ENCODE peak calls at places on chromosomes 16 and 17, in four cellular contexts. F, L, Y and G are unnamed samples.

GRCh38 chr17:43860927-43861622 is 14.1 kb downstream of the CD300LG start:
- DNase-seq in F (no peak), L (no peak), Y (no peak), G (no peak)

GRCh38 chr16:15434425-15435215 is at the start of gene BMERB1:
- DNase-seq in F (peak; percentile 94), L (peak; percentile 92), Y (peak; percentile 60), G (peak; percentile 61)

GRCh38 chr17:74547736-74548135 is 1.8 kb upstream of the CD300C start:
- DNase-seq in F (no peak), L (no peak), Y (no peak), G (no peak)

GRCh38 chr17:18227635-18228034 is 2.2 kb downstream of the LLGL1 start:
- DNase-seq in F (no peak), L (no peak), Y (no peak), G (no peak)

GRCh38 chr16:50591800-50592771 is 43.9 kb downstream of the NKD1 start:
- DNase-seq in F (peak; percentile 75), L (no peak), Y (no peak), G (no peak)

GRCh38 chr17:42821176-42821575 is 2.9 kb downstream of the BECN1 start:
- DNase-seq in F (no peak), L (no peak), Y (no peak), G (no peak)

GRCh38 chr17:67239597-67239996 is 5.4 kb downstream of the HELZ start:
- DNase-seq in F (no peak), L (no peak), Y (no peak), G (no peak)

GRCh38 chr16:57231821-57232350 is 13.2 kb upstream of the ARL2BP start:
- DNase-seq in F (no peak), L (no peak), Y (no peak), G (no peak)

GRCh38 chr17:82333279-82334171 is at the start of gene SECTM1:
- DNase-seq in F (peak; percentile 77), L (peak; percentile 72), Y (no peak), G (peak; percentile 68)

GRCh38 chr17:13544292-13544691 is 57.4 kb downstream of the HS3ST3A1 start:
- DNase-seq in F (no peak), L (no peak), Y (peak; percentile 89), G (no peak)

GRCh38 chr16:11271610-11272009 is 1.8 kb downstream of the PRM3 start:
- DNase-seq in F (no peak), L (no peak), Y (no peak), G (no peak)

GRCh38 chr16:20313741-20314140 is 13.6 kb downstream of the GP2 start:
- DNase-seq in F (no peak), L (no peak), Y (no peak), G (no peak)

GRCh38 chr17:40486513-40487370 is 14.7 kb downstream of the TNS4 start:
- DNase-seq in F (no peak), L (no peak), Y (peak; percentile 71), G (no peak)

GRCh38 chr16:80288616-80289015 is 252.2 kb upstream of the DYNLRB2 start:
- DNase-seq in F (no peak), L (no peak), Y (no peak), G (no peak)

GRCh38 chr16:2516391-2517240 is 2.9 kb downstream of the ATP6V0C start:
- DNase-seq in F (no peak), L (no peak), Y (no peak), G (no peak)
- H3K9ac ChIP-seq in F (no peak overlapping the region), L (no peak overlapping the region), Y (no peak overlapping the region), G (peak overlapping the region; percentile 6)

GRCh38 chr16:4868046-4868445 is 20.8 kb downstream of the UBN1 start:
- DNase-seq in F (no peak), L (no peak), Y (no peak), G (no peak)
- H3K36me3 ChIP-seq in F (peaks cover 47% of the 10 kb centered on the region), L (no peaks in the 10 kb centered on the region), Y (peaks cover 24% of the 10 kb centered on the region), G (peaks cover 6% of the 10 kb centered on the region)

GRCh38 chr17:16589097-16589969 is 20.3 kb upstream of the ZNF287 start:
- DNase-seq in F (peak; percentile 95), L (peak; percentile 97), Y (peak; percentile 75), G (peak; percentile 91)
- H3K9ac ChIP-seq in F (peak overlapping the region; percentile 33), L (no peak overlapping the region), Y (no peak overlapping the region), G (peak overlapping the region; percentile 67)

DNA sequence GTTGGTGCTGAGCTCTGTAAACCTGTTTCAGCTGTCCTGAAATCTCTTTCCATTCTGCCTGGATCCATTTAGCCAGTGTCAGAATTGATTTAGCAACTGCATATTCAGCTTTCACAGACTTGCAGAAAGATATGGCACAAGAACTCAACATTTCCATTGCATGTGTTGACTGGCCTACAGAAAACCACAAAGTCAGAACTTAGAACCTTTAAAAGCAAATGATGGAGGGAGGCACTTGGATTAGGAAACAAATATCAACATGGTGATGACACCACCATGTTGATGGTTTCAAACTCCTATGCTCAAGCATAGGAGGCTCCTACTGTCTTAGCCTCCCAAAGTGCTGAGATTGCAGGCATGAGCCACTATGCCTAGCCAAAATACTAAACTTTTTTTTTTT is 52.3 kb upstream of the ARL6IP1 start:
- DNase-seq in F (no peak), L (no peak), Y (peak; percentile 19), G (no peak)
- H3K36me3 ChIP-seq in F (peaks cover 57% of the 10 kb centered on the region), L (peaks cover 22% of the 10 kb centered on the region), Y (peaks cover 41% of the 10 kb centered on the region), G (peaks cover 10% of the 10 kb centered on the region)

GRCh38 chr16:89973235-89973634 is 24.7 kb downstream of the DEF8 start:
- DNase-seq in F (no peak), L (no peak), Y (no peak), G (no peak)

GRCh38 chr16:89972244-89973234 is 24.0 kb downstream of the DEF8 start:
- DNase-seq in F (peak; percentile 100), L (peak; percentile 97), Y (peak; percentile 87), G (peak; percentile 93)

GRCh38 chr16:89971495-89972243 is 23.1 kb downstream of the DEF8 start:
- DNase-seq in F (no peak), L (no peak), Y (no peak), G (no peak)

GRCh38 chr16:89973654-89974335 is 25.2 kb downstream of the DEF8 start:
- DNase-seq in F (no peak), L (no peak), Y (no peak), G (peak; percentile 61)

DNA sequence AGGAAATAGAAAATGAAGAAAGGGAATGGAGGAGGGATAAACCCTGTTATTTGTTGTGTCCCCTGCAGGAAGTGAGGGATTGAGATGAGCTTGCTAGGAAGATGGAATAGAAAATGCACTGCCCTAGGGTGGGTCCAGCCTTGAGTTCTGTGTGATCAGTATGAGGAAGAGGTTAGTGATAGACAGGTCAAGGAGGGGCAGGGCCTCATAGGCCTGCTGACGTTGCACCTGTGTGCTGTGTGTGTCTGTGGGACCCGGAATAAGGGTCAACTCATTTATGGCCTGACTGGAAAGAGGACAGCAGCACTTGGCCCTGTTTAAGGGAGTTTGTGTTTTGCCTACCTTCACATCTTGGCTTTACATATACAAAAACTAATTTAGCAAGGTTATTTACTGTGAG is 26.3 kb downstream of the DEF8 start:
- DNase-seq in F (no peak), L (no peak), Y (no peak), G (peak; percentile 36)
- H3K9ac ChIP-seq in F (no peak overlapping the region), L (no peak overlapping the region), Y (no peak overlapping the region), G (peak overlapping the region; percentile 28)